ENCODE peak calls at places on chromosomes 5 and 9, in eight cellular contexts. P is A549; F is skeletal muscle cell; R is HAP-1; S is fibroblast of mammary gland; A is H7; D is HCT116; X is CD4-positive, CD25-positive, alpha-beta regulatory T cell. J is an unnamed sample.

GRCh38 chr9:110521211-110521610 is 58.3 kb downstream of the SVEP1 start:
- DNase-seq in D (no peak), S (no peak), P (no peak), A (no peak), R (no peak), F (no peak), X (no peak), J (no peak)

GRCh38 chr5:3187846-3188425 is 407.7 kb upstream of the IRX1 start:
- DNase-seq in F (no peak), P (no peak), X (no peak), A (no peak), R (no peak), S (no peak), D (no peak), J (no peak)

GRCh38 chr9:99401826-99402225 is 179.7 kb downstream of the SEC61B start:
- DNase-seq in F (no peak), R (no peak), X (no peak), S (no peak), D (no peak), A (no peak), P (no peak), J (no peak)

GRCh38 chr5:80977764-80978163 is 17.6 kb downstream of the RASGRF2 start:
- DNase-seq in R (no peak), X (no peak), A (no peak), S (no peak), P (no peak), D (no peak), F (no peak), J (no peak)

GRCh38 chr9:98074119-98074990 is 17.8 kb downstream of the NANS start:
- DNase-seq in R (peak), D (no peak), X (peak), A (peak), S (peak), P (peak), F (no peak), J (peak)

GRCh38 chr5:1894243-1894642 is 11.5 kb upstream of the IRX4 start:
- DNase-seq in S (no peak), D (no peak), F (no peak), P (no peak), X (no peak), R (no peak), A (no peak), J (no peak)

GRCh38 chr5:36079200-36079761 is 12.6 kb upstream of the UGT3A2 start:
- DNase-seq in P (peak), R (peak), X (peak), F (peak), S (peak), D (peak), A (peak), J (peak)

GRCh38 chr9:128224877-128225276 is 21.7 kb downstream of the DNM1 start:
- DNase-seq in R (no peak), A (no peak), F (no peak), S (no peak), X (no peak), P (no peak), D (no peak), J (no peak)

GRCh38 chr5:147336871-147337270 is 102.0 kb downstream of the STK32A start:
- DNase-seq in P (no peak), R (no peak), S (no peak), A (peak), D (no peak), F (no peak), X (no peak), J (no peak)

GRCh38 chr9:84404095-84404686 is 63.6 kb upstream of the SLC28A3 start:
- DNase-seq in S (peak), R (no peak), P (no peak), F (no peak), A (peak), D (peak), X (no peak), J (peak)

GRCh38 chr9:80504525-80505235 is 932.9 kb downstream of the TLE4 start:
- DNase-seq in D (no peak), F (no peak), S (no peak), X (no peak), A (no peak), R (no peak), P (no peak), J (no peak)

GRCh38 chr5:82106806-82107205 is 135.0 kb downstream of the ATG10 start:
- DNase-seq in R (peak), S (no peak), P (no peak), D (no peak), X (no peak), A (no peak), F (no peak), J (peak)

GRCh38 chr5:149271195-149271716 is 403 bp upstream of the AFAP1L1 start:
- DNase-seq in D (no peak), A (no peak), F (no peak), R (no peak), P (peak), X (no peak), S (no peak), J (peak)

GRCh38 chr9:132888151-132888550 is 9.5 kb downstream of the SPACA9 start:
- DNase-seq in S (no peak), P (no peak), F (no peak), R (no peak), D (no peak), X (no peak), A (no peak), J (no peak)

GRCh38 chr5:82942083-82942881 is 134.9 kb downstream of the TMEM167A start:
- DNase-seq in S (no peak), P (no peak), R (no peak), D (no peak), X (no peak), F (no peak), A (no peak), J (no peak)

GRCh38 chr5:115069087-115069968 is 100.4 kb downstream of the TRIM36 start:
- DNase-seq in A (peak), X (peak), R (peak), P (peak), F (peak), D (peak), S (peak), J (peak)

GRCh38 chr5:174315871-174316270 is 270.4 kb downstream of the NSG2 start:
- DNase-seq in X (no peak), A (no peak), R (no peak), P (no peak), D (no peak), S (no peak), F (no peak), J (no peak)

GRCh38 chr5:117788596-117788995 is 1199.8 kb downstream of the DTWD2 start:
- DNase-seq in R (no peak), F (no peak), D (peak), P (no peak), S (no peak), A (no peak), X (no peak), J (no peak)

GRCh38 chr5:164027738-164028137 is 522.3 kb downstream of the MAT2B start:
- DNase-seq in X (no peak), F (no peak), P (no peak), S (peak), R (no peak), D (no peak), A (no peak), J (peak)

GRCh38 chr9:81687521-81688261 is 1.7 kb downstream of the TLE1 start:
- DNase-seq in S (no peak), A (peak), X (no peak), F (no peak), P (peak), D (no peak), R (no peak), J (peak)

GRCh38 chr5:112693301-112693700 is 44.4 kb upstream of the APC start:
- DNase-seq in S (no peak), P (no peak), D (no peak), F (no peak), X (no peak), R (no peak), A (no peak), J (no peak)

GRCh38 chr9:118630931-118631595 is 738.2 kb downstream of the BRINP1 start:
- DNase-seq in F (no peak), A (no peak), P (no peak), R (no peak), D (no peak), X (no peak), S (peak), J (no peak)

GRCh38 chr9:107208121-107208520 is 75.0 kb upstream of the RAD23B start:
- DNase-seq in F (peak), P (no peak), A (no peak), R (no peak), S (peak), D (no peak), X (no peak), J (no peak)

GRCh38 chr9:37413311-37413710 is 9.2 kb upstream of the GRHPR start:
- DNase-seq in X (no peak), D (no peak), R (no peak), A (no peak), P (no peak), S (no peak), F (no peak), J (no peak)

GRCh38 chr5:143399616-143400540 is 3.6 kb downstream of the NR3C1 start:
- DNase-seq in S (peak), A (no peak), F (no peak), R (no peak), D (no peak), P (no peak), X (no peak), J (no peak)
- H3K4me3 ChIP-seq in S (peak), A (no peak), F (peak), R (no peak), D (no peak), P (peak), X (peak), J (no peak)

DNA sequence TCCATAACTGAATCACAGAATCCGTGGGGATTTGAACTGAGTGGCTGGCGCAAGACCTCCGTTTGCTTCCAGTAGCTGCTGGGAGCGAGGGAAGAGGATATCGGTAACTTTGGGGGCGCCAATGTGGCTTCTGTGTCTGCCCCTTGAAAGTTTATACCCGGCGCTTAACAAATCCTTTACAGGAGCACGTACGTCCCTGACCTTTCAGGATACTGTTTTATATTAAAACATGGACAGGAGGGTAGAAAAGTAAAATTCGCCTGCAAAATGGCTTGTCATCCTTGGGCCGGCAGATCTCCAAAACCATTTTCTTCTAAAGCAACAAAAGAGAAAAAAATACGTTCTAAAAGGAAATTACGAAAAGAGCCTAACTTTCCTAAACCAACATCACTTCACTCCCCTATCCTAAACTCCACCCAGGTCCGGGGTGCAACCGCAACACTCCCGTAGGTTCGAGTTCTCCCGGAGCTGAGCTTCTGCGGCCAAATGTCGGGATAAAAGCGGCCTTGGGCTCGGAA is 656 bp upstream of the DMRT3 start:
- DNase-seq in X (no peak), F (no peak), R (no peak), A (peak), S (no peak), P (no peak), D (no peak), J (no peak)
- H3K4me3 ChIP-seq in X (no peak), F (no peak), R (peak), A (peak), S (no peak), P (peak), D (no peak), J (no peak)

GRCh38 chr9:96874201-96874785 is 20.0 kb upstream of the ZNF782 start:
- DNase-seq in F (no peak), X (no peak), A (no peak), S (no peak), P (no peak), R (no peak), D (no peak), J (no peak)

GRCh38 chr9:96874947-96875459 is 20.7 kb upstream of the ZNF782 start:
- DNase-seq in X (peak), F (peak), A (no peak), P (peak), S (peak), D (peak), R (no peak), J (peak)

GRCh38 chr9:96875460-96876142 is 21.3 kb upstream of the ZNF782 start:
- DNase-seq in X (peak), R (no peak), P (peak), S (peak), F (peak), A (peak), D (peak), J (peak)

GRCh38 chr9:96877269-96877668 is 23.0 kb upstream of the ZNF782 start:
- DNase-seq in P (no peak), R (no peak), D (no peak), F (no peak), A (peak), X (no peak), S (no peak), J (no peak)
- H3K4me3 ChIP-seq in P (no peak), R (no peak), D (no peak), F (peak), A (peak), X (no peak), S (no peak), J (peak)

DNA sequence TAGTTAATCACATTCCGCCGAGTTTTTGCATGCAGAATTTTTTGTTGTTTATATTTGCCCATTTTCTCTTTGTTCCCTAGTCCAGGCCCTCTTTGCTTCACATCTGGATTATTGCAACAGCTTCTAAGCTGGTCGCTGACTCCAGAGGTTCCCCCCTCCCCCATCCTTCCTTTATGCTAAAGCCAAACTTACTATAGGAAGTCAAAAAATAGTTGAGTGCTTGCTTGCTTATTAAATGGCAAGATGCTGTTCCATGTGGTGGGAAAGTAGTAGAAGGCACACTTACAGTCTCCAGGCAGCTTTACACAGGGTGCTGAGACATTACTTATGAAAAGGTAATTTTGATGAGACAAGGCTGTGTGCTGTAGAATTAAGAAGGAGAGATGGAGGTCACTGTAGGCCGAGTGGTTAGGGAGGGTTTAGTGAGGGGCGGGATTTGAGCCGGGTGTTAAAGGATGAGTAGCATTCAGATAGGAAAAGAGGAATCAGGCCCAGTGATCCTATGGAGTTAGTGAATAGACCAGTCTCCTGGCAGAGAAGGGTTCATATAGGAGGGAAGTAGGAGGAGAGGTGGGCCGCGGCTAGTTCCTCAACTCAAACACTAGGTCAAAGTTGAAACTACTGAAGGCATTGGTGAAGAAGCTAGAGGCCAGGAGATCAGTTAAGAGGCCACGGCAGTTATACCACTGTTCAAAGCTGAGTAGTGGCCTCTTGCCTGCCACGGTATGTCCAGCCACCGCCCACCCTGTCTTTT is 1.4 kb downstream of the ZBTB34 start:
- DNase-seq in A (peak), S (peak), F (peak), D (no peak), X (peak), R (peak), P (no peak), J (peak)
- H3K4me3 ChIP-seq in A (peak), S (peak), F (peak), D (peak), X (peak), R (peak), P (peak), J (peak)

GRCh38 chr5:172285226-172286143 is 1.9 kb upstream of the UBTD2 start:
- DNase-seq in D (no peak), A (peak), S (peak), X (no peak), P (no peak), R (no peak), F (no peak), J (no peak)
- H3K4me3 ChIP-seq in D (no peak), A (no peak), S (no peak), X (no peak), P (no peak), R (peak), F (no peak), J (no peak)

GRCh38 chr9:19473605-19474004 is 64.8 kb downstream of the ACER2 start:
- DNase-seq in R (no peak), A (no peak), P (no peak), X (no peak), S (no peak), F (no peak), D (no peak), J (no peak)

GRCh38 chr9:19470981-19471650 is 62.3 kb downstream of the ACER2 start:
- DNase-seq in F (no peak), P (no peak), A (peak), R (no peak), D (no peak), X (no peak), S (no peak), J (no peak)

GRCh38 chr9:19470567-19470966 is 61.8 kb downstream of the ACER2 start:
- DNase-seq in S (no peak), A (no peak), R (no peak), X (no peak), D (no peak), F (no peak), P (no peak), J (no peak)

GRCh38 chr9:19466268-19466639 is 57.4 kb downstream of the ACER2 start:
- DNase-seq in P (no peak), R (no peak), X (no peak), A (no peak), D (no peak), S (no peak), F (no peak), J (no peak)

GRCh38 chr9:19471737-19472648 is 63.2 kb downstream of the ACER2 start:
- DNase-seq in F (no peak), R (peak), D (peak), P (peak), X (peak), A (peak), S (peak), J (peak)
- H3K4me3 ChIP-seq in F (no peak), R (no peak), D (peak), P (peak), X (peak), A (no peak), S (no peak), J (no peak)

GRCh38 chr9:35609820-35610163 is 4.7 kb downstream of the TESK1 start:
- DNase-seq in P (no peak), D (no peak), R (no peak), S (no peak), A (no peak), X (no peak), F (no peak), J (no peak)

GRCh38 chr9:35612843-35613242 is 5.4 kb downstream of the CD72 start:
- DNase-seq in X (no peak), A (no peak), S (no peak), P (no peak), R (no peak), D (no peak), F (no peak), J (no peak)

GRCh38 chr9:35609001-35609819 is 4.1 kb downstream of the TESK1 start:
- DNase-seq in S (no peak), X (no peak), D (no peak), R (no peak), A (peak), F (peak), P (no peak), J (no peak)

GRCh38 chr9:35608221-35608620 is 3.2 kb downstream of the TESK1 start:
- DNase-seq in R (no peak), P (no peak), X (no peak), D (no peak), A (peak), S (no peak), F (no peak), J (no peak)

DNA sequence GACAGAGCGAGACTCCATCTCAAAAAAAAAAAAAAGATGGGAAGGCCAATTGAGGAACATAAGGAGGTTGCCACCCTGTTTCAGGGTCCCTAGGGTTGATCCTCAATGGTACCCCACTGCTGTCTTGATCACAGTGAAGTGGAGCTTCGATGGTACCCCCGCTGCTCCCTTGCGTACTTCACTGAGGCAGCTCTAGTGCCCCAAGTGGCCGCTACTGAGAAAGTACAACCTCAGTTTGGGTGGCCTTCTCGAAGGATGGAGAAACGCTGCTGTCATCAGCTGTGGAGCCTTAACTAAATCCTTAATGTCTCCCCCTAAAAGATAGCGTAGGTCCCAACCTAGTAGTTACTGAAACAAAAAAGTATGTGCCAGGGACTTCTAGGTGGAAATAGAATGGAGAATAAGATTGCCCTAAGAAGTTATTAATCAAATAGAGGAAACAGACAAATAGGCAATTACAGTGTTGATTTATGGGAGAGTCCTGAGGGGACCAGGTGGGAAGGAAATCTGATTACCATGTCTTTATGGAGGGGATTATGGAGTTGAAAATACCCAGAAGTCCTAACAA is 6.3 kb downstream of the TESK1 start:
- DNase-seq in S (peak), R (peak), D (peak), A (peak), F (no peak), X (peak), P (peak), J (peak)
- H3K4me3 ChIP-seq in S (no peak), R (no peak), D (no peak), A (no peak), F (no peak), X (no peak), P (no peak), J (no peak)

GRCh38 chr5:11494340-11494739 is 409.9 kb downstream of the CTNND2 start:
- DNase-seq in S (peak), F (no peak), X (no peak), A (no peak), P (no peak), R (no peak), D (no peak), J (no peak)

GRCh38 chr5:11497651-11498050 is 406.6 kb downstream of the CTNND2 start:
- DNase-seq in S (peak), F (no peak), D (no peak), A (no peak), X (no peak), R (no peak), P (no peak), J (no peak)

GRCh38 chr5:11496127-11496719 is 408.0 kb downstream of the CTNND2 start:
- DNase-seq in P (no peak), X (no peak), D (no peak), R (no peak), F (no peak), S (no peak), A (no peak), J (no peak)

GRCh38 chr5:11491658-11492057 is 412.6 kb downstream of the CTNND2 start:
- DNase-seq in F (no peak), A (no peak), D (no peak), R (no peak), P (no peak), X (no peak), S (no peak), J (no peak)
- H3K4me3 ChIP-seq in F (no peak), A (no peak), D (no peak), R (no peak), P (no peak), X (no peak), S (no peak), J (no peak)